ENCODE peak calls at places on chromosomes 6 and 20, in five cellular contexts. B is A673, F is heart right ventricle, T is ascending aorta, L is left ventricle myocardium inferior. Q is an unnamed sample.

GRCh38 chr6:5294392-5295211 is 33.3 kb downstream of the FARS2 start:
- DNase-seq in B (no peak), F (no peak), T (no peak), L (no peak), Q (no peak)

GRCh38 chr6:45625191-45625664 is 247.5 kb upstream of the SUPT3H start:
- DNase-seq in B (no peak), F (no peak), T (no peak), L (no peak), Q (peak; percentile 67)

GRCh38 chr6:71408966-71409723 is 120.5 kb downstream of the OGFRL1 start:
- DNase-seq in B (no peak), F (no peak), T (no peak), L (no peak), Q (no peak)

GRCh38 chr6:170225852-170226417 is 64.9 kb downstream of the DLL1 start:
- DNase-seq in B (no peak), F (no peak), T (no peak), L (no peak), Q (no peak)

GRCh38 chr6:83511901-83512681 is at the start of gene PRSS35:
- DNase-seq in B (peak; percentile 89), F (peak; percentile 56), T (peak; percentile 78), L (peak; percentile 45), Q (no peak)

GRCh38 chr6:168419569-168419968 is 21.4 kb upstream of the SMOC2 start:
- DNase-seq in B (no peak), F (no peak), T (no peak), L (no peak), Q (no peak)

GRCh38 chr20:10357974-10358373 is 76.0 kb downstream of the MKKS start:
- DNase-seq in B (peak; percentile 28), F (no peak), T (no peak), L (no peak), Q (no peak)

GRCh38 chr20:32945710-32946221 is 58.5 kb downstream of the SUN5 start:
- DNase-seq in B (peak; percentile 52), F (no peak), T (no peak), L (no peak), Q (no peak)

GRCh38 chr20:24584538-24585356 is 115.3 kb downstream of the SYNDIG1 start:
- DNase-seq in B (no peak), F (no peak), T (no peak), L (no peak), Q (no peak)

GRCh38 chr6:154370545-154370944 is 13.9 kb upstream of the IPCEF1 start:
- DNase-seq in B (peak; percentile 47), F (no peak), T (no peak), L (no peak), Q (no peak)

GRCh38 chr6:135129139-135129867 is 51.8 kb upstream of the MYB start:
- DNase-seq in B (no peak), F (no peak), T (no peak), L (no peak), Q (no peak)

GRCh38 chr20:59004763-59005522 is 2.1 kb downstream of the CTSZ start:
- DNase-seq in B (peak; percentile 52), F (peak; percentile 64), T (peak; percentile 79), L (peak; percentile 61), Q (no peak)

GRCh38 chr6:148426317-148426977 is 83.8 kb downstream of the SASH1 start:
- DNase-seq in B (peak; percentile 84), F (no peak), T (no peak), L (no peak), Q (no peak)

GRCh38 chr20:50369225-50370035 is 140.8 kb upstream of the PTPN1 start:
- DNase-seq in B (no peak), F (no peak), T (no peak), L (no peak), Q (no peak)

GRCh38 chr6:35474129-35474977 is 6.2 kb downstream of the RPL10A start:
- DNase-seq in B (no peak), F (no peak), T (no peak), L (no peak), Q (no peak)

GRCh38 chr6:36793913-36794703 is 45.1 kb downstream of the CPNE5 start:
- DNase-seq in B (no peak), F (no peak), T (no peak), L (no peak), Q (no peak)

GRCh38 chr6:40056865-40057264 is 122.6 kb upstream of the MOCS1 start:
- DNase-seq in B (no peak), F (no peak), T (no peak), L (no peak), Q (no peak)

GRCh38 chr6:36131517-36132220 is 1.4 kb downstream of the MAPK13 start:
- DNase-seq in B (peak; percentile 44), F (no peak), T (peak; percentile 69), L (no peak), Q (no peak)

GRCh38 chr20:58707770-58708169 is 15.2 kb downstream of the NPEPL1 start:
- DNase-seq in B (no peak), F (no peak), T (no peak), L (peak; percentile 6), Q (no peak)

GRCh38 chr6:125193208-125193607 is 39.6 kb downstream of the TPD52L1 start:
- DNase-seq in B (no peak), F (no peak), T (no peak), L (no peak), Q (no peak)

DNA sequence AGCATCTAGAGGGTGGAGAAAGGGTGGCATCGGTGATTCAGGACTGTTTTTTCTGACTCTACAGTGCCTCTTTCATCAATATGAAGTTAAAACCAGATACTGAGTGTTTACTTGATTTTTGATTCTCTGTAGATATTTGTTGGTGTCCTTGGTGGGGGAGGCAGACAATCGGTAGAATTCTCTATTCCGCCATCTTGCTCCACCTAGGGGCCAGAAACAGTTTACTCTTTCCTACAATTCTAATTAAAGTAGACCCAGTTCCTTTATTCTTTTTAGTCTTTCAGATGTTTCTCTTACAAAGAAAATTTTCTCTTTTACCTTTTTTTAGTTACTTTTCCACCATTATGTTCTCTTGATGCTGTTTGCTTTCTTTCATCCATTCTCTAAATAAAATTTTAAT is 162.1 kb upstream of the RAB32 start:
- DNase-seq in B (peak; percentile 20), F (no peak), T (no peak), L (no peak), Q (no peak)
- TF ChIP-seq CTCF in B (peak; percentile 52), F (no peak), T (no peak), L (no peak), Q (peak; percentile 34)

DNA sequence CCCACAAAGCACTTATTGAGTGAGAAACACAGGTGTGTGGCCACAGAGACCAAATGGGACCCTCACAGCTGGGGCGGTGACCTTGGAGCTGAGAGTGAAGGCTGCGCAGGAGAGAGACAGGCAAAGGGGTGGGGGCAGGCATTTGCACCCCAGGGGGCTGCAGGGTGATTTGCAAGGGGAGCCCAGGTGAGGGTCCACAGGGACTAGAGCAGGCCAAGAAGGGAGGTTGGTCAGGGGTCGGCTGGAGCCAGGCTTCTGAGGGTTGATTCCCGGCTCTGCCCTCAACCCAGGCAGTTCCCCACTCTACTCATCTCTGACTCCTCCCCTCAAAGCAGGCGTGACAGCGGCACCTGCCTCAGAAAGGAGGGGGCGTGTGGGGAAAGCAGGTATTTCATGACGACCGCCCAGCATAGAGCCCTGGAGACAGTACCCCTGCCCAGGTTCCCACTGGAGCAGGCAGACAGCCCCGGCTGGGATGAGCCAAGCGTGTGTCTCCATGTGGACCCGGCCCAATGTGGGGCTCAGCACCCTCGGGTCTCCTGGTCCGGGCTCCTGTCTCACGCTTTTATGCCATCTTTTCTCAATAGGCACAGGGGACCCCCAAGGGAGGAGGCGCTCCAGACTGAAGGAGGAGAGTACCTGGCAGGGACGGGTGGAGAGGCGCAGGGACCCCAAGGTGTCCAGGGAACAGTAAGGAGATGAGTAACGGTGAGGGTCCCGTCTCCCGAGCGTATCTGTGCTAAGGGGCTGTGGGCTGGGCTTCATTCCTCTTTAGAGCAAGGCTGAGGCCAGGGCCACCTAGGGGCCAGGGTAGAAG is 3.1 kb upstream of the MRGBP start:
- DNase-seq in B (no peak), F (no peak), T (no peak), L (no peak), Q (no peak)
- H3K4me3 ChIP-seq in B (no peak overlapping the region), F (no peak overlapping the region), T (no peak overlapping the region), L (peak overlapping the region; percentile 81), Q (no peak overlapping the region)

GRCh38 chr20:35432430-35432735 is 5.6 kb downstream of the GDF5 start:
- DNase-seq in B (no peak), F (no peak), T (no peak), L (no peak), Q (no peak)
- TF ChIP-seq CTCF in B (no peak), F (no peak), T (no peak), L (no peak), Q (no peak)

GRCh38 chr20:17594443-17594842 is 24.6 kb downstream of the DSTN start:
- DNase-seq in B (no peak), F (no peak), T (peak; percentile 66), L (no peak), Q (no peak)

GRCh38 chr20:17601957-17602356 is 32.1 kb downstream of the DSTN start:
- DNase-seq in B (no peak), F (no peak), T (no peak), L (no peak), Q (no peak)

GRCh38 chr20:17595846-17596245 is 26.0 kb downstream of the DSTN start:
- DNase-seq in B (no peak), F (no peak), T (no peak), L (no peak), Q (no peak)

GRCh38 chr20:17593902-17594301 is 24.0 kb downstream of the DSTN start:
- DNase-seq in B (no peak), F (no peak), T (no peak), L (no peak), Q (no peak)

GRCh38 chr20:17598013-17598550 is 28.2 kb downstream of the DSTN start:
- DNase-seq in B (no peak), F (no peak), T (no peak), L (no peak), Q (no peak)
- H3K4me3 ChIP-seq in B (no peak overlapping the region), F (no peak overlapping the region), T (no peak overlapping the region), L (no peak overlapping the region), Q (no peak overlapping the region)

DNA sequence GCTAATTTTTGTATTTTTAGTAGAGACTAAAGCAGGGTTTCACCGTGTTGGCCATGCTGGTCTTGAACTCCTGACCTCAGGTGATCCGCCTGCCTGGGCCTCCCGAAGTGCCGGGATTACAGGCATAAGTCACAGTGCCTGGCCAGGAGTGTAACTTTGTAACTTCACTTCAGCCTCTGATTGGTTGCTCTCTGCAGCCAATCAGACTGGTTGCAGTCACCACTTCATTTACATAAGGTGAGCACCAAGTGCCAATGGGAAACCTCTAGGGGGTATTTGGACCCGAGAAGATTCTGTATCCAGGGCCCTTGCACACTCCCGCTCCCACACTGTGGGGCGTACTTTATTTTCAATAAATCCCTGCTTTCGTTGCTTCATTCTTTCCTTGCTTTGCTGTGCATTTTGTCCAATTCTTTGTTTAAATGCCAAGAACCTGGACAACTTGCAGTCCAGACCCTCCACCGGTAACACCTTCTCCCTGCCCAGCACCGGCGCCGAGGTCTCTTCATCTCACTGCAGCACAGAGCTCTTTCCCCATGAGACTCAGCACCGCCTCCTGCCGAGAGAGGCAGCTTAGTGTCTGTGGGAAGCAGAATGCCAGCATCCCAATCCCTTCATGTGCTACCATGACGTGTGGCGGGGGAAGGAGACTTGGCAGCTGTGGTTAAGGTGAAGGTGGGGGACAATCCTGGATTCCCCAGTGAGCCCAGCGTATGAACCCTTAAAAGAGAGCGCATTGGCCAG is 14.0 kb upstream of the MRGBP start:
- DNase-seq in B (peak; percentile 64), F (no peak), T (no peak), L (no peak), Q (no peak)
- TF ChIP-seq CTCF in B (peak; percentile 52), F (no peak), T (no peak), L (no peak), Q (peak; percentile 43)